ENCODE peak calls at places on chromosomes 5 and 9, in four cellular contexts. I is T follicular helper cell, Z is type B pancreatic cell, G is osteocyte. K is an unnamed sample.

GRCh38 chr5:131280417-131280816 is 16.6 kb downstream of the CDC42SE2 start:
- DNase-seq in Z (no peak), I (no peak), G (no peak), K (no peak)

GRCh38 chr5:135243194-135244191 is 155.5 kb downstream of the MACROH2A1 start:
- DNase-seq in I (no peak), G (peak; percentile 75), Z (peak; percentile 74), K (no peak)

GRCh38 chr9:136370687-136371530 is 2.6 kb downstream of the CARD9 start:
- DNase-seq in Z (no peak), I (no peak), G (no peak), K (no peak)

GRCh38 chr9:130171226-130172148 is 717 bp upstream of the NCS1 start:
- DNase-seq in Z (no peak), I (no peak), G (no peak), K (no peak)

GRCh38 chr5:59328801-59329296 is 564.7 kb downstream of the PDE4D start:
- DNase-seq in G (no peak), I (no peak), Z (no peak), K (no peak)

GRCh38 chr5:132059043-132059695 is 1.3 kb upstream of the IL3 start:
- DNase-seq in I (no peak), Z (no peak), G (peak; percentile 77), K (peak; percentile 26)

GRCh38 chr5:163846512-163846911 is 341.1 kb downstream of the MAT2B start:
- DNase-seq in I (no peak), Z (no peak), G (no peak), K (no peak)

GRCh38 chr5:144697847-144698262 is 527.2 kb downstream of the KCTD16 start:
- DNase-seq in Z (no peak), G (no peak), I (no peak), K (no peak)

GRCh38 chr9:137611623-137612609 is 6.4 kb downstream of the ARRDC1 start:
- DNase-seq in I (no peak), Z (peak; percentile 83), G (no peak), K (no peak)

GRCh38 chr5:14580037-14581034 is 1.3 kb upstream of the OTULINL start:
- DNase-seq in Z (no peak), I (no peak), G (no peak), K (no peak)

GRCh38 chr9:23245067-23245466 is 581.0 kb downstream of the ELAVL2 start:
- DNase-seq in I (no peak), G (no peak), Z (no peak), K (no peak)

GRCh38 chr9:122340161-122340560 is 30.7 kb upstream of the PTGS1 start:
- DNase-seq in G (no peak), I (no peak), Z (no peak), K (no peak)

K was measured in T-cell.